ENCODE peak calls at places on chromosomes 1 and 21, in five cellular contexts. C is naive thymus-derived CD8-positive, alpha-beta T cell; Q is HEK293T; K is AG08395; G is NCI-H1694. F is an unnamed sample.

GRCh38 chr1:68819190-68819829 is 322.4 kb upstream of the DEPDC1 start:
- DNase-seq in K (peak), Q (peak), G (no peak), C (no peak), F (peak)

GRCh38 chr1:116078699-116079223 is 32.4 kb upstream of the MAB21L3 start:
- DNase-seq in K (no peak), Q (no peak), C (no peak), G (no peak), F (no peak)

GRCh38 chr1:237041795-237042466 is at the start of gene RYR2:
- DNase-seq in C (no peak), G (no peak), Q (peak), K (no peak), F (no peak)

GRCh38 chr1:24206516-24207394 is 19.7 kb upstream of the IFNLR1 start:
- DNase-seq in G (no peak), Q (no peak), K (no peak), C (no peak), F (no peak)

GRCh38 chr1:23393706-23394105 is 24.1 kb upstream of the ZNF436 start:
- DNase-seq in Q (no peak), G (no peak), K (no peak), C (no peak), F (peak)

GRCh38 chr1:87113313-87113712 is 198.9 kb downstream of the HS2ST1 start:
- DNase-seq in Q (no peak), C (no peak), K (peak), G (no peak), F (no peak)

GRCh38 chr1:227482021-227482299 is 81.4 kb upstream of the ZNF678 start:
- DNase-seq in G (no peak), Q (no peak), C (no peak), K (no peak), F (no peak)

GRCh38 chr1:20093940-20094391 is 24.0 kb downstream of the PLA2G5 start:
- DNase-seq in G (no peak), K (peak), Q (no peak), C (no peak), F (no peak)

GRCh38 chr1:200471739-200472138 is 61.9 kb upstream of the ZNF281 start:
- DNase-seq in K (no peak), Q (no peak), C (no peak), G (no peak), F (no peak)

GRCh38 chr1:183932412-183932811 is 105.1 kb downstream of the COLGALT2 start:
- DNase-seq in K (peak), G (no peak), Q (no peak), C (no peak), F (no peak)

GRCh38 chr1:54227091-54227602 is 27.2 kb downstream of the MRPL37 start:
- DNase-seq in C (no peak), K (peak), Q (no peak), G (peak), F (peak)

GRCh38 chr1:169844941-169845608 is 48.6 kb downstream of the SCYL3 start:
- DNase-seq in K (no peak), C (peak), Q (no peak), G (no peak), F (no peak)

GRCh38 chr1:213066363-213066762 is 15.3 kb downstream of the RPS6KC1 start:
- DNase-seq in Q (no peak), G (no peak), K (no peak), C (no peak), F (no peak)

GRCh38 chr1:200487650-200488049 is 77.8 kb upstream of the ZNF281 start:
- DNase-seq in G (no peak), K (no peak), C (no peak), Q (no peak), F (no peak)

GRCh38 chr1:22488319-22488718 is 36.7 kb downstream of the ZBTB40 start:
- DNase-seq in G (no peak), C (no peak), K (no peak), Q (no peak), F (no peak)

GRCh38 chr1:43704838-43705237 is 2.5 kb upstream of the ST3GAL3 start:
- DNase-seq in K (peak), C (no peak), Q (no peak), G (no peak), F (peak)

GRCh38 chr1:16204634-16205332 is 7.7 kb downstream of the ARHGEF19 start:
- DNase-seq in Q (peak), C (peak), K (no peak), G (no peak), F (no peak)

GRCh38 chr21:34946385-34947121 is 102.5 kb downstream of the RUNX1 start:
- DNase-seq in Q (no peak), G (no peak), C (no peak), K (no peak), F (no peak)

GRCh38 chr1:147225193-147225730 is at the start of gene FMO5:
- DNase-seq in C (peak), G (no peak), Q (peak), K (peak), F (no peak)

GRCh38 chr1:225921734-225922709 is 2.0 kb downstream of the PYCR2 start:
- DNase-seq in G (peak), C (no peak), Q (no peak), K (no peak), F (peak)

GRCh38 chr1:16032388-16033100 is 10.7 kb downstream of the CLCNKA start:
- DNase-seq in C (no peak), Q (peak), G (peak), K (peak), F (peak)

GRCh38 chr1:216310776-216311175 is 112.5 kb downstream of the USH2A start:
- DNase-seq in C (no peak), G (no peak), Q (peak), K (no peak), F (peak)

GRCh38 chr1:3056641-3057040 is 12.4 kb upstream of the PRDM16 start:
- DNase-seq in K (no peak), Q (no peak), C (no peak), G (no peak), F (no peak)

GRCh38 chr1:65195495-65196417 is 47.8 kb downstream of the AK4 start:
- DNase-seq in G (no peak), K (peak), Q (no peak), C (no peak), F (peak)

GRCh38 chr1:197144570-197145325 is 1.7 kb downstream of the ASPM start:
- DNase-seq in C (no peak), K (peak), Q (no peak), G (no peak), F (peak)

GRCh38 chr1:171727778-171728177 is 14.1 kb downstream of the VAMP4 start:
- DNase-seq in K (no peak), C (no peak), G (no peak), Q (no peak), F (no peak)

GRCh38 chr1:246632584-246633168 is 66.4 kb downstream of the CNST start:
- DNase-seq in C (no peak), K (peak), G (no peak), Q (no peak), F (peak)